ENCODE peak calls at places on chromosomes 5 and 9, in four cellular contexts. One of them, this sample, is unnamed.

GRCh38 chr5:134902071-134902801 is 2.7 kb upstream of the PCBD2 start:
- DNase-seq in naive B cell: peak
- DNase-seq in AG04449: no peak
- DNase-seq in NCI-H2029 treated with DMSO at 0.1 percent for 48 hours: no peak
- DNase-seq in this sample: no peak

GRCh38 chr5:150945501-150945900 is 40.7 kb upstream of the ZNF300 start:
- DNase-seq in naive B cell: no peak
- DNase-seq in AG04449: no peak
- DNase-seq in NCI-H2029 treated with DMSO at 0.1 percent for 48 hours: no peak
- DNase-seq in this sample: no peak

GRCh38 chr5:68405026-68405684 is 189.6 kb downstream of the PIK3R1 start:
- DNase-seq in naive B cell: no peak
- DNase-seq in AG04449: no peak
- DNase-seq in NCI-H2029 treated with DMSO at 0.1 percent for 48 hours: no peak
- DNase-seq in this sample: no peak

GRCh38 chr9:93013856-93014582 is 44.5 kb upstream of the SUSD3 start:
- DNase-seq in naive B cell: no peak
- DNase-seq in AG04449: no peak
- DNase-seq in NCI-H2029 treated with DMSO at 0.1 percent for 48 hours: no peak
- DNase-seq in this sample: no peak

GRCh38 chr5:83608122-83608521 is 112.5 kb downstream of the HAPLN1 start:
- DNase-seq in naive B cell: no peak
- DNase-seq in AG04449: no peak
- DNase-seq in NCI-H2029 treated with DMSO at 0.1 percent for 48 hours: no peak
- DNase-seq in this sample: no peak

GRCh38 chr9:95192631-95193030 is 124.9 kb downstream of the FANCC start:
- DNase-seq in naive B cell: no peak
- DNase-seq in AG04449: no peak
- DNase-seq in NCI-H2029 treated with DMSO at 0.1 percent for 48 hours: no peak
- DNase-seq in this sample: no peak

GRCh38 chr5:123810253-123810652 is 298.3 kb downstream of the CSNK1G3 start:
- DNase-seq in naive B cell: no peak
- DNase-seq in AG04449: no peak
- DNase-seq in NCI-H2029 treated with DMSO at 0.1 percent for 48 hours: no peak
- DNase-seq in this sample: no peak

GRCh38 chr9:117414906-117415583 is at the start of gene ASTN2:
- DNase-seq in naive B cell: no peak
- DNase-seq in AG04449: no peak
- DNase-seq in NCI-H2029 treated with DMSO at 0.1 percent for 48 hours: no peak
- DNase-seq in this sample: no peak

GRCh38 chr5:57033103-57033502 is 81.2 kb upstream of the MIER3 start:
- DNase-seq in naive B cell: no peak
- DNase-seq in AG04449: no peak
- DNase-seq in NCI-H2029 treated with DMSO at 0.1 percent for 48 hours: peak
- DNase-seq in this sample: no peak

GRCh38 chr9:133701321-133701980 is 36.7 kb downstream of the SARDH start:
- DNase-seq in naive B cell: no peak
- DNase-seq in AG04449: no peak
- DNase-seq in NCI-H2029 treated with DMSO at 0.1 percent for 48 hours: no peak
- DNase-seq in this sample: no peak

GRCh38 chr5:66987949-66988838 is 208.4 kb downstream of the CD180 start:
- DNase-seq in naive B cell: no peak
- DNase-seq in AG04449: no peak
- DNase-seq in NCI-H2029 treated with DMSO at 0.1 percent for 48 hours: peak
- DNase-seq in this sample: no peak

GRCh38 chr9:117763314-117763713 is 59.1 kb downstream of the TLR4 start:
- DNase-seq in naive B cell: no peak
- DNase-seq in AG04449: no peak
- DNase-seq in NCI-H2029 treated with DMSO at 0.1 percent for 48 hours: no peak
- DNase-seq in this sample: no peak

GRCh38 chr5:81393430-81393782 is 528 bp downstream of the ACOT12 start:
- DNase-seq in naive B cell: no peak
- DNase-seq in AG04449: no peak
- DNase-seq in NCI-H2029 treated with DMSO at 0.1 percent for 48 hours: no peak
- DNase-seq in this sample: no peak